ENCODE peak calls at places on chromosome 14, in seven cellular contexts. C, Z, Q, J, N, D and H are unnamed samples.

GRCh38 chr14:23620177-23620702 is 15.9 kb upstream of the DHRS2 start:
- DNase-seq in Q (no peak), Z (no peak), C (no peak), D (no peak), N (no peak), J (no peak), H (no peak)

GRCh38 chr14:83707056-83707455 is 1822.9 kb upstream of the FLRT2 start:
- DNase-seq in N (no peak), Z (no peak), J (no peak), C (peak), Q (no peak), D (no peak), H (no peak)

GRCh38 chr14:101364503-101365328 is 196.6 kb upstream of the DIO3 start:
- DNase-seq in C (no peak), Z (no peak), Q (no peak), J (peak), D (no peak), N (no peak), H (no peak)

GRCh38 chr14:72544615-72545387 is 349.1 kb downstream of the DPF3 start:
- DNase-seq in Q (no peak), C (no peak), Z (no peak), D (no peak), N (no peak), J (no peak), H (no peak)

GRCh38 chr14:96592591-96593388 is 90.6 kb downstream of the PAPOLA start:
- DNase-seq in J (peak), Z (peak), D (peak), C (peak), Q (no peak), N (no peak), H (peak)

GRCh38 chr14:92323031-92323915 is at the start of gene SLC24A4:
- DNase-seq in N (no peak), J (no peak), D (no peak), Z (peak), C (no peak), Q (no peak), H (peak)

GRCh38 chr14:69685716-69686115 is 74.3 kb downstream of the SUSD6 start:
- DNase-seq in Z (peak), N (no peak), J (peak), Q (no peak), C (peak), D (no peak), H (peak)

GRCh38 chr14:89428556-89429196 is 11.6 kb upstream of the FOXN3 start:
- DNase-seq in Z (peak), Q (no peak), N (no peak), J (no peak), C (peak), D (no peak), H (peak)

GRCh38 chr14:71582705-71583104 is 349.5 kb upstream of the RGS6 start:
- DNase-seq in N (no peak), D (no peak), C (peak), Z (no peak), J (no peak), Q (no peak), H (no peak)

GRCh38 chr14:60174352-60175254 is 9.4 kb upstream of the DHRS7 start:
- DNase-seq in C (no peak), Z (no peak), Q (no peak), D (no peak), N (no peak), J (no peak), H (no peak)

GRCh38 chr14:84998216-84998615 is 531.7 kb upstream of the FLRT2 start:
- DNase-seq in D (no peak), Q (no peak), Z (no peak), C (no peak), J (no peak), N (no peak), H (no peak)

GRCh38 chr14:71142375-71143038 is 235.2 kb downstream of the PCNX1 start:
- DNase-seq in Z (no peak), J (no peak), C (peak), Q (no peak), N (no peak), D (peak), H (no peak)

GRCh38 chr14:59075503-59075902 is 113.0 kb upstream of the DAAM1 start:
- DNase-seq in J (no peak), Q (no peak), C (no peak), D (no peak), Z (no peak), N (no peak), H (no peak)

GRCh38 chr14:104969741-104970230 is 8.4 kb downstream of the AHNAK2 start:
- DNase-seq in Z (no peak), Q (no peak), N (no peak), J (no peak), C (no peak), D (no peak), H (no peak)

GRCh38 chr14:85575617-85575898 is 45.6 kb downstream of the FLRT2 start:
- DNase-seq in N (no peak), J (no peak), C (no peak), Q (no peak), D (no peak), Z (no peak), H (no peak)

GRCh38 chr14:68684466-68685418 is 108.1 kb downstream of the ZFP36L1 start:
- DNase-seq in Q (no peak), N (no peak), Z (no peak), D (no peak), C (no peak), J (no peak), H (peak)

GRCh38 chr14:32136027-32136825 is 59.1 kb downstream of the ARHGAP5 start:
- DNase-seq in Z (no peak), Q (no peak), D (no peak), C (no peak), N (no peak), J (no peak), H (no peak)

GRCh38 chr14:31253746-31254471 is 46.3 kb upstream of the HECTD1 start:
- DNase-seq in D (no peak), J (no peak), Q (no peak), Z (no peak), N (no peak), C (no peak), H (no peak)

GRCh38 chr14:69876221-69876847 is 2.9 kb upstream of the SMOC1 start:
- DNase-seq in Z (no peak), C (no peak), Q (no peak), J (no peak), D (no peak), N (no peak), H (no peak)

GRCh38 chr14:61511558-61511924 is 183.8 kb upstream of the HIF1A start:
- DNase-seq in D (no peak), J (no peak), N (no peak), C (no peak), Z (no peak), Q (no peak), H (peak)

GRCh38 chr14:68359862-68360552 is 432.9 kb downstream of the ZFP36L1 start:
- DNase-seq in D (no peak), N (no peak), C (no peak), Q (no peak), J (peak), Z (peak), H (peak)

GRCh38 chr14:103488960-103489359 is 33.7 kb downstream of the CKB start:
- DNase-seq in Q (no peak), D (no peak), N (no peak), J (no peak), C (peak), Z (no peak), H (no peak)

GRCh38 chr14:24274101-24274543 is 2.7 kb upstream of the RABGGTA start:
- DNase-seq in D (peak), J (no peak), N (peak), Z (peak), Q (no peak), C (peak), H (no peak)